ENCODE peak calls at places on chromosome 3, in seven cellular contexts. J is IMR-90, Y is HepG2, E is H1, V is A549, F is HCT116, Z is K562. C is an unnamed sample.

GRCh38 chr3:15948403-15948802 is 150.6 kb upstream of the ANKRD28 start:
- DNase-seq in J (no peak), Y (no peak), E (no peak), V (no peak), F (no peak), Z (no peak), C (no peak)

GRCh38 chr3:186594591-186595113 is 18.2 kb upstream of the AHSG start:
- DNase-seq in J (no peak), Y (peak), E (no peak), V (no peak), F (no peak), Z (no peak), C (no peak)

GRCh38 chr3:50194128-50194902 is 2.9 kb downstream of the GNAT1 start:
- DNase-seq in J (peak), Y (peak), E (peak), V (peak), F (peak), Z (peak), C (no peak)

GRCh38 chr3:77370413-77370812 is 330.5 kb downstream of the ROBO2 start:
- DNase-seq in J (peak), Y (no peak), E (no peak), V (no peak), F (no peak), Z (no peak), C (no peak)

GRCh38 chr3:189419683-189420082 is 211.5 kb upstream of the TP63 start:
- DNase-seq in J (no peak), Y (no peak), E (no peak), V (no peak), F (no peak), Z (no peak), C (no peak)

GRCh38 chr3:185983495-185984141 is 45.8 kb upstream of the TRA2B start:
- DNase-seq in J (peak), Y (peak), E (peak), V (peak), F (peak), Z (peak), C (no peak)

GRCh38 chr3:50123394-50124361 is 31.4 kb upstream of the SEMA3F start:
- DNase-seq in J (no peak), Y (no peak), E (no peak), V (no peak), F (no peak), Z (no peak), C (no peak)

GRCh38 chr3:54713455-54713854 is 214.4 kb downstream of the LRTM1 start:
- DNase-seq in J (no peak), Y (no peak), E (no peak), V (no peak), F (no peak), Z (no peak), C (no peak)

GRCh38 chr3:140553591-140553990 is 124.3 kb upstream of the TRIM42 start:
- DNase-seq in J (no peak), Y (no peak), E (no peak), V (no peak), F (no peak), Z (peak), C (no peak)

GRCh38 chr3:16482770-16483531 is 30.5 kb downstream of the RFTN1 start:
- DNase-seq in J (peak), Y (no peak), E (peak), V (peak), F (no peak), Z (no peak), C (no peak)

GRCh38 chr3:156826896-156827882 is 1.0 kb downstream of the LEKR1 start:
- DNase-seq in J (no peak), Y (no peak), E (no peak), V (no peak), F (no peak), Z (no peak), C (no peak)

GRCh38 chr3:55486101-55486856 is 827 bp downstream of the WNT5A start:
- DNase-seq in J (peak), Y (no peak), E (peak), V (no peak), F (no peak), Z (no peak), C (no peak)

GRCh38 chr3:188469228-188469885 is 315.4 kb downstream of the LPP start:
- DNase-seq in J (no peak), Y (no peak), E (no peak), V (no peak), F (no peak), Z (no peak), C (no peak)

GRCh38 chr3:54841461-54841860 is 86.4 kb downstream of the LRTM1 start:
- DNase-seq in J (no peak), Y (no peak), E (no peak), V (no peak), F (no peak), Z (no peak), C (no peak)

GRCh38 chr3:59580499-59580898 is 530.7 kb upstream of the CFAP20DC start:
- DNase-seq in J (no peak), Y (no peak), E (no peak), V (no peak), F (no peak), Z (no peak), C (no peak)

GRCh38 chr3:181567446-181568075 is 144.2 kb upstream of the SOX2 start:
- DNase-seq in J (no peak), Y (no peak), E (no peak), V (no peak), F (no peak), Z (no peak), C (no peak)

GRCh38 chr3:35498506-35499210 is 140.7 kb upstream of the ARPP21 start:
- DNase-seq in J (no peak), Y (no peak), E (no peak), V (no peak), F (no peak), Z (no peak), C (no peak)

GRCh38 chr3:102017784-102018183 is 168.5 kb downstream of the NFKBIZ start:
- DNase-seq in J (no peak), Y (no peak), E (no peak), V (no peak), F (no peak), Z (no peak), C (no peak)

GRCh38 chr3:155426524-155427230 is 133.2 kb upstream of the STRIT1 start:
- DNase-seq in J (no peak), Y (no peak), E (no peak), V (no peak), F (no peak), Z (no peak), C (no peak)

GRCh38 chr3:4394048-4394447 is 73.0 kb downstream of the SUMF1 start:
- DNase-seq in J (peak), Y (no peak), E (no peak), V (no peak), F (no peak), Z (no peak), C (no peak)

GRCh38 chr3:159616234-159616825 is 372.3 kb upstream of the IL12A start:
- DNase-seq in J (peak), Y (no peak), E (peak), V (peak), F (no peak), Z (no peak), C (no peak)

GRCh38 chr3:46504780-46505179 is 7.0 kb downstream of the RTP3 start:
- DNase-seq in J (no peak), Y (no peak), E (peak), V (no peak), F (no peak), Z (no peak), C (peak)

GRCh38 chr3:97863775-97864174 is 42.0 kb downstream of the CRYBG3 start:
- DNase-seq in J (no peak), Y (no peak), E (no peak), V (no peak), F (no peak), Z (no peak), C (no peak)

GRCh38 chr3:181913254-181913653 is 201.5 kb downstream of the SOX2 start:
- DNase-seq in J (no peak), Y (no peak), E (no peak), V (peak), F (no peak), Z (no peak), C (no peak)

GRCh38 chr3:168865022-168865551 is 769.4 kb upstream of the GOLIM4 start:
- DNase-seq in J (peak), Y (no peak), E (no peak), V (peak), F (no peak), Z (peak), C (no peak)

GRCh38 chr3:54905230-54905888 is 22.5 kb downstream of the LRTM1 start:
- DNase-seq in J (peak), Y (no peak), E (no peak), V (no peak), F (no peak), Z (no peak), C (no peak)

GRCh38 chr3:45994661-45995369 is 809 bp downstream of the FYCO1 start:
- DNase-seq in J (no peak), Y (peak), E (peak), V (no peak), F (no peak), Z (peak), C (no peak)

GRCh38 chr3:195907730-195908438 is 467 bp downstream of the TNK2 start:
- DNase-seq in J (no peak), Y (no peak), E (no peak), V (peak), F (no peak), Z (peak), C (peak)

GRCh38 chr3:126542340-126543241 is 16.1 kb downstream of the C3orf22 start:
- DNase-seq in J (no peak), Y (no peak), E (peak), V (no peak), F (no peak), Z (no peak), C (no peak)

GRCh38 chr3:140677764-140678163 is at the start of gene TRIM42:
- DNase-seq in J (no peak), Y (no peak), E (no peak), V (no peak), F (no peak), Z (no peak), C (no peak)

GRCh38 chr3:24341668-24342067 is 153.0 kb downstream of the THRB start:
- DNase-seq in J (no peak), Y (no peak), E (no peak), V (no peak), F (no peak), Z (no peak), C (no peak)

GRCh38 chr3:54093849-54094248 is 28.5 kb upstream of the CACNA2D3 start:
- DNase-seq in J (no peak), Y (no peak), E (no peak), V (no peak), F (no peak), Z (no peak), C (no peak)

GRCh38 chr3:133384331-133385027 is 15.4 kb upstream of the BFSP2 start:
- DNase-seq in J (peak), Y (peak), E (peak), V (peak), F (peak), Z (peak), C (no peak)

GRCh38 chr3:72068621-72069020 is 283.7 kb upstream of the PROK2 start:
- DNase-seq in J (peak), Y (no peak), E (no peak), V (no peak), F (no peak), Z (no peak), C (no peak)

GRCh38 chr3:196486263-196486662 is 17.3 kb downstream of the RNF168 start:
- DNase-seq in J (no peak), Y (no peak), E (no peak), V (no peak), F (no peak), Z (no peak), C (no peak)

GRCh38 chr3:181009225-181009624 is 19.7 kb upstream of the DNAJC19 start:
- DNase-seq in J (no peak), Y (no peak), E (no peak), V (no peak), F (no peak), Z (no peak), C (no peak)

GRCh38 chr3:122101646-122102045 is 46.5 kb downstream of the CD86 start:
- DNase-seq in J (peak), Y (peak), E (no peak), V (peak), F (peak), Z (peak), C (peak)

DNA sequence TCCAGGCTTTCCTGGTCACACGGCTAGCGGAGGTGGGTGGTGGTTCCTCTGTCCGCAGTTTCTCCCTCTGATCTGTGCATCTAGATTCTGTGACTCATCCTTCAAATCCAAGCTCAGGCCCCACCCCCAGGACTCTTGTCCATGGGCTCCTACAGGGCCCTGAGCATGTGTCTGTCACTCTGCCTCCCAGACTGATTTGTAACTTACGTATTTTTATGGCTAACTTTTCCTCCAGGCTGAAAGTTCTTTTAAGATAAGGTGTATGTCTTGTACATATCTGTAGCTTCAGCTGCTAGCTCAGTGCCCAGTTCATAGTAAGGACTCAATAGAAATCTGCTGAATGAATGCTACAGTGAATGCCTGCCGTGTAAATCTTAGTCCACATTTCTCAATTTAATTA is 8.0 kb downstream of the ESYT3 start:
- DNase-seq in J (peak), Y (peak), E (no peak), V (peak), F (peak), Z (peak), C (no peak)
- TF ChIP-seq CEBPB in J (no peak), Y (no peak), E (no peak), V (no peak), F (no peak), Z (no peak), C (no peak)

GRCh38 chr3:31137718-31138465 is 243.4 kb upstream of the GADL1 start:
- DNase-seq in J (no peak), Y (no peak), E (no peak), V (no peak), F (no peak), Z (no peak), C (no peak)

GRCh38 chr3:31135546-31135945 is 241.1 kb upstream of the GADL1 start:
- DNase-seq in J (no peak), Y (no peak), E (no peak), V (no peak), F (no peak), Z (no peak), C (no peak)

GRCh38 chr3:31133541-31133940 is 239.1 kb upstream of the GADL1 start:
- DNase-seq in J (no peak), Y (no peak), E (no peak), V (no peak), F (no peak), Z (no peak), C (no peak)

GRCh38 chr3:31129241-31129640 is 234.8 kb upstream of the GADL1 start:
- DNase-seq in J (no peak), Y (no peak), E (no peak), V (no peak), F (no peak), Z (no peak), C (peak)

GRCh38 chr3:31132132-31132769 is 237.8 kb upstream of the GADL1 start:
- DNase-seq in J (peak), Y (peak), E (no peak), V (peak), F (peak), Z (peak), C (peak)
- TF ChIP-seq CEBPB in J (no peak), Y (no peak), E (no peak), V (no peak), F (no peak), Z (no peak), C (no peak)

GRCh38 chr3:124701687-124702086 is 28.6 kb upstream of the UMPS start:
- DNase-seq in J (peak), Y (peak), E (no peak), V (no peak), F (no peak), Z (no peak), C (no peak)

GRCh38 chr3:124700880-124701684 is 29.2 kb upstream of the UMPS start:
- DNase-seq in J (peak), Y (peak), E (no peak), V (no peak), F (no peak), Z (no peak), C (no peak)

GRCh38 chr3:124705552-124705951 is 24.7 kb upstream of the UMPS start:
- DNase-seq in J (no peak), Y (no peak), E (no peak), V (no peak), F (no peak), Z (no peak), C (no peak)

GRCh38 chr3:124699686-124700396 is 30.4 kb upstream of the UMPS start:
- DNase-seq in J (no peak), Y (peak), E (no peak), V (no peak), F (no peak), Z (peak), C (no peak)

DNA sequence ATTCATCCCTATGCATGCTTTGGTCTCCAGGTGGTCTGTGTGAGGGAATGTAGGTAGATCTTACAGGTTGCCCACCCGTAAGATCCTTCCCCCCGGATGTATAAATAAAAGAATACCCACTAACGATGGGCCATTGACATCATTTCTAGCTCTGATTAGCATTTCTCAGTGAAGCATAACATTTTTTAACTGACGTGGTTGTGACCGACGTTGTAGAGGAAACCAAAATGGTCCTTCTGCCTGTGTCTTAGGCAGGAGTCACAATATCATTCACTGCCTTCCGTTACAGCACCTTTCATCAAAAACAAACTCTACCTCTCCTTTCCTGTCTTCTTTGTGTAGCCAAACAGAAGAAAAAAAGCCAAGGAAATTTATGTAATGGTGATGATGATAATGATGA is 27.3 kb upstream of the UMPS start:
- DNase-seq in J (no peak), Y (no peak), E (no peak), V (no peak), F (no peak), Z (no peak), C (no peak)
- TF ChIP-seq CEBPB in J (no peak), Y (no peak), E (no peak), V (no peak), F (no peak), Z (no peak), C (no peak)

GRCh38 chr3:105369501-105370371 is 3.0 kb downstream of the ALCAM start:
- DNase-seq in J (peak), Y (peak), E (peak), V (peak), F (no peak), Z (no peak), C (peak)
- TF ChIP-seq CEBPB in J (no peak), Y (no peak), E (no peak), V (no peak), F (no peak), Z (no peak), C (no peak)

GRCh38 chr3:23128655-23129054 is 74.5 kb upstream of the UBE2E2 start:
- DNase-seq in J (no peak), Y (no peak), E (no peak), V (no peak), F (no peak), Z (no peak), C (no peak)

GRCh38 chr3:23127196-23127595 is 75.9 kb upstream of the UBE2E2 start:
- DNase-seq in J (no peak), Y (no peak), E (no peak), V (no peak), F (no peak), Z (no peak), C (no peak)

GRCh38 chr3:23130406-23130805 is 72.7 kb upstream of the UBE2E2 start:
- DNase-seq in J (no peak), Y (no peak), E (no peak), V (no peak), F (no peak), Z (no peak), C (no peak)

GRCh38 chr3:23129062-23129461 is 74.1 kb upstream of the UBE2E2 start:
- DNase-seq in J (no peak), Y (no peak), E (no peak), V (no peak), F (no peak), Z (no peak), C (no peak)

DNA sequence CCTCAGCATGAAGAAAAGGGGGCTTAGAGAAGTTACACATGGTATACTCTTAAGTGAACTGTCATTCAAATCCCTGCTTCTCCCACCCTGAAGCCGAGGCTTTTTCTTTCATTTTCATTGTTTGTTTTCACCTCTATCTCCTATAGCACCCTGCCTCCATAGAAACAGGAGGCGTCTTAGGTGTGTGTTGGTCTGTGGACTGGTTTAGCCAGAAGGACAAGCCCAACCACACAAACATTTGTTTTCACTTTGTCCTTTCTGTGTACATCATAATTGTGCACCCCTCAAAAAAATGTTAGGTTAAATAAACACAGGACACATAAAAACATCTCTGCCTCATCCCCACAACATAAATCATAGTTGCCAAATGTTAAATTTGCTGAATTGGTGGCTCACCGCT is 73.3 kb upstream of the UBE2E2 start:
- DNase-seq in J (no peak), Y (no peak), E (no peak), V (no peak), F (no peak), Z (no peak), C (no peak)
- TF ChIP-seq CEBPB in J (no peak), Y (no peak), E (no peak), V (no peak), F (no peak), Z (no peak), C (no peak)

GRCh38 chr3:146131616-146132410 is 29.2 kb downstream of the PLOD2 start:
- DNase-seq in J (peak), Y (peak), E (no peak), V (peak), F (no peak), Z (no peak), C (no peak)
- TF ChIP-seq CEBPB in J (no peak), Y (no peak), E (no peak), V (no peak), F (no peak), Z (no peak), C (no peak)

C was measured in GM12878.